ENCODE peak calls at places on chromosomes 7 and 10, in ten cellular contexts. L is H9, G is M059J, P is EH, A is A549, X is OCI-LY7, I is RWPE1, Z is NCI-H2081, Q is HepG2, V is cardiac septum. O is an unnamed sample.

GRCh38 chr7:32093415-32094408 is 23.5 kb upstream of the PDE1C start:
- DNase-seq in L (no peak), G (peak), P (peak), A (peak), X (no peak), I (peak), Z (no peak), Q (no peak), V (peak), O (peak)

GRCh38 chr7:116521046-116521664 is 3.7 kb upstream of the CAV1 start:
- DNase-seq in L (no peak), G (no peak), P (peak), A (no peak), X (no peak), I (no peak), Z (no peak), Q (no peak), V (no peak), O (no peak)

GRCh38 chr10:114874827-114875541 is 53.4 kb downstream of the FHIP2A start:
- DNase-seq in L (peak), G (no peak), P (no peak), A (no peak), X (no peak), I (no peak), Z (no peak), Q (peak), V (peak), O (no peak)

GRCh38 chr7:41507686-41508268 is 195.1 kb downstream of the INHBA start:
- DNase-seq in L (no peak), G (peak), P (no peak), A (no peak), X (no peak), I (no peak), Z (no peak), Q (peak), V (no peak), O (no peak)

GRCh38 chr7:41624818-41625217 is 78.1 kb downstream of the INHBA start:
- DNase-seq in L (no peak), G (peak), P (peak), A (no peak), X (no peak), I (no peak), Z (no peak), Q (no peak), V (no peak), O (no peak)

GRCh38 chr10:119222531-119222930 is 15.2 kb downstream of the GRK5 start:
- DNase-seq in L (no peak), G (no peak), P (no peak), A (no peak), X (no peak), I (no peak), Z (no peak), Q (peak), V (no peak), O (no peak)

GRCh38 chr7:22664988-22665798 is 61.8 kb upstream of the IL6 start:
- DNase-seq in L (no peak), G (no peak), P (no peak), A (no peak), X (no peak), I (no peak), Z (no peak), Q (no peak), V (no peak), O (no peak)

GRCh38 chr7:146591976-146592375 is 475.4 kb downstream of the CNTNAP2 start:
- DNase-seq in L (no peak), G (no peak), P (no peak), A (no peak), X (no peak), I (no peak), Z (no peak), Q (no peak), V (no peak), O (no peak)

GRCh38 chr10:62502995-62503613 is 128.9 kb downstream of the ZNF365 start:
- DNase-seq in L (no peak), G (peak), P (peak), A (no peak), X (no peak), I (no peak), Z (no peak), Q (no peak), V (no peak), O (no peak)

GRCh38 chr10:100927266-100927665 is 14.5 kb downstream of the SLF2 start:
- DNase-seq in L (no peak), G (no peak), P (no peak), A (no peak), X (no peak), I (no peak), Z (no peak), Q (no peak), V (no peak), O (no peak)

GRCh38 chr10:18043148-18043547 is 91.4 kb downstream of the SLC39A12 start:
- DNase-seq in L (no peak), G (no peak), P (peak), A (no peak), X (no peak), I (no peak), Z (no peak), Q (no peak), V (no peak), O (no peak)

GRCh38 chr10:42367532-42368230 is 270.7 kb downstream of the ZNF33B start:
- DNase-seq in L (no peak), G (peak), P (peak), A (no peak), X (no peak), I (peak), Z (peak), Q (no peak), V (peak), O (peak)

GRCh38 chr10:78588194-78588811 is 480.5 kb upstream of the ZMIZ1 start:
- DNase-seq in L (peak), G (no peak), P (peak), A (no peak), X (no peak), I (no peak), Z (no peak), Q (peak), V (no peak), O (no peak)

GRCh38 chr10:77843264-77843663 is 83.3 kb downstream of the DLG5 start:
- DNase-seq in L (peak), G (no peak), P (no peak), A (no peak), X (no peak), I (no peak), Z (no peak), Q (no peak), V (no peak), O (no peak)

GRCh38 chr7:107596881-107597581 is 17.0 kb downstream of the BCAP29 start:
- DNase-seq in L (no peak), G (peak), P (peak), A (no peak), X (no peak), I (no peak), Z (peak), Q (no peak), V (no peak), O (no peak)

GRCh38 chr10:102230861-102231356 is 4.8 kb downstream of the ELOVL3 start:
- DNase-seq in L (peak), G (peak), P (peak), A (peak), X (no peak), I (no peak), Z (peak), Q (no peak), V (peak), O (no peak)

GRCh38 chr10:75436896-75437295 is 5.5 kb downstream of the LRMDA start:
- DNase-seq in L (no peak), G (no peak), P (no peak), A (no peak), X (no peak), I (no peak), Z (no peak), Q (no peak), V (no peak), O (no peak)

GRCh38 chr7:22698762-22699161 is 28.2 kb upstream of the IL6 start:
- DNase-seq in L (no peak), G (no peak), P (no peak), A (no peak), X (no peak), I (no peak), Z (no peak), Q (no peak), V (no peak), O (no peak)

GRCh38 chr7:16129431-16130126 is 291.8 kb downstream of the CRPPA start:
- DNase-seq in L (no peak), G (peak), P (peak), A (peak), X (no peak), I (peak), Z (no peak), Q (no peak), V (no peak), O (peak)

GRCh38 chr10:12937527-12937926 is 64.0 kb downstream of the CCDC3 start:
- DNase-seq in L (no peak), G (peak), P (no peak), A (no peak), X (no peak), I (peak), Z (no peak), Q (no peak), V (no peak), O (no peak)

GRCh38 chr7:139568813-139569490 is 45.5 kb downstream of the CLEC2L start:
- DNase-seq in L (peak), G (no peak), P (no peak), A (no peak), X (no peak), I (no peak), Z (no peak), Q (no peak), V (peak), O (no peak)

O was measured in kidney epithelial cell.